ENCODE peak calls at places on chromosomes 1 and 21, in six cellular contexts. One of them, this sample, is unnamed.

GRCh38 chr1:44652445-44653106 is 21.7 kb downstream of the TMEM53 start:
- DNase-seq in amniotic stem cell: peak; percentile 40
- DNase-seq in erythroblast: peak; percentile 88
- DNase-seq in stimulated activated naive CD8-positive, alpha-beta T cell treated with anti-CD3 and anti-CD28 coated beads, Interleukin-15, Interleukin-2, amounts not matched to agents 100 U/mL and 50 U/mL, for 24 hours: peak; percentile 83
- DNase-seq in iris pigment epithelial cell: peak; percentile 51
- DNase-seq in HFF-Myc: no peak
- DNase-seq in this sample: peak; percentile 87

GRCh38 chr1:197268012-197268411 is at the start of gene CRB1:
- DNase-seq in stimulated activated naive CD8-positive, alpha-beta T cell treated with anti-CD3 and anti-CD28 coated beads, Interleukin-15, Interleukin-2, amounts not matched to agents 100 U/mL and 50 U/mL, for 24 hours: no peak
- DNase-seq in erythroblast: no peak
- DNase-seq in iris pigment epithelial cell: no peak
- DNase-seq in HFF-Myc: no peak
- DNase-seq in amniotic stem cell: no peak
- DNase-seq in this sample: no peak

GRCh38 chr1:220928725-220929297 is 49.6 kb downstream of the HLX start:
- DNase-seq in iris pigment epithelial cell: peak; percentile 6
- DNase-seq in HFF-Myc: no peak
- DNase-seq in stimulated activated naive CD8-positive, alpha-beta T cell treated with anti-CD3 and anti-CD28 coated beads, Interleukin-15, Interleukin-2, amounts not matched to agents 100 U/mL and 50 U/mL, for 24 hours: no peak
- DNase-seq in erythroblast: no peak
- DNase-seq in amniotic stem cell: no peak
- DNase-seq in this sample: peak; percentile 33

GRCh38 chr1:3114846-3115245 is 45.8 kb downstream of the PRDM16 start:
- DNase-seq in stimulated activated naive CD8-positive, alpha-beta T cell treated with anti-CD3 and anti-CD28 coated beads, Interleukin-15, Interleukin-2, amounts not matched to agents 100 U/mL and 50 U/mL, for 24 hours: no peak
- DNase-seq in amniotic stem cell: no peak
- DNase-seq in iris pigment epithelial cell: no peak
- DNase-seq in HFF-Myc: no peak
- DNase-seq in erythroblast: no peak
- DNase-seq in this sample: no peak

GRCh38 chr1:92118826-92119225 is 38.7 kb downstream of the BTBD8 start:
- DNase-seq in HFF-Myc: no peak
- DNase-seq in stimulated activated naive CD8-positive, alpha-beta T cell treated with anti-CD3 and anti-CD28 coated beads, Interleukin-15, Interleukin-2, amounts not matched to agents 100 U/mL and 50 U/mL, for 24 hours: no peak
- DNase-seq in iris pigment epithelial cell: peak; percentile 43
- DNase-seq in erythroblast: no peak
- DNase-seq in amniotic stem cell: no peak
- DNase-seq in this sample: peak; percentile 18

GRCh38 chr1:172779501-172779900 is 120.6 kb downstream of the FASLG start:
- DNase-seq in HFF-Myc: no peak
- DNase-seq in stimulated activated naive CD8-positive, alpha-beta T cell treated with anti-CD3 and anti-CD28 coated beads, Interleukin-15, Interleukin-2, amounts not matched to agents 100 U/mL and 50 U/mL, for 24 hours: no peak
- DNase-seq in erythroblast: no peak
- DNase-seq in iris pigment epithelial cell: no peak
- DNase-seq in amniotic stem cell: no peak
- DNase-seq in this sample: peak; percentile 16

GRCh38 chr1:168708698-168709406 is 20.2 kb downstream of the DPT start:
- DNase-seq in stimulated activated naive CD8-positive, alpha-beta T cell treated with anti-CD3 and anti-CD28 coated beads, Interleukin-15, Interleukin-2, amounts not matched to agents 100 U/mL and 50 U/mL, for 24 hours: no peak
- DNase-seq in iris pigment epithelial cell: no peak
- DNase-seq in erythroblast: no peak
- DNase-seq in amniotic stem cell: no peak
- DNase-seq in HFF-Myc: no peak
- DNase-seq in this sample: no peak

GRCh38 chr1:108734176-108734865 is 12.2 kb upstream of the STXBP3 start:
- DNase-seq in amniotic stem cell: no peak
- DNase-seq in erythroblast: no peak
- DNase-seq in stimulated activated naive CD8-positive, alpha-beta T cell treated with anti-CD3 and anti-CD28 coated beads, Interleukin-15, Interleukin-2, amounts not matched to agents 100 U/mL and 50 U/mL, for 24 hours: no peak
- DNase-seq in iris pigment epithelial cell: no peak
- DNase-seq in HFF-Myc: no peak
- DNase-seq in this sample: no peak

GRCh38 chr1:151511636-151512215 is 539 bp downstream of the CGN start:
- DNase-seq in stimulated activated naive CD8-positive, alpha-beta T cell treated with anti-CD3 and anti-CD28 coated beads, Interleukin-15, Interleukin-2, amounts not matched to agents 100 U/mL and 50 U/mL, for 24 hours: peak; percentile 39
- DNase-seq in erythroblast: peak; percentile 51
- DNase-seq in HFF-Myc: no peak
- DNase-seq in amniotic stem cell: no peak
- DNase-seq in iris pigment epithelial cell: no peak
- DNase-seq in this sample: peak; percentile 34

GRCh38 chr1:11740258-11741192 is 4.6 kb downstream of the AGTRAP start:
- DNase-seq in HFF-Myc: no peak
- DNase-seq in erythroblast: peak; percentile 19
- DNase-seq in amniotic stem cell: no peak
- DNase-seq in stimulated activated naive CD8-positive, alpha-beta T cell treated with anti-CD3 and anti-CD28 coated beads, Interleukin-15, Interleukin-2, amounts not matched to agents 100 U/mL and 50 U/mL, for 24 hours: peak; percentile 29
- DNase-seq in iris pigment epithelial cell: no peak
- DNase-seq in this sample: peak; percentile 67

GRCh38 chr21:31248598-31248997 is 95.5 kb downstream of the TIAM1 start:
- DNase-seq in HFF-Myc: no peak
- DNase-seq in stimulated activated naive CD8-positive, alpha-beta T cell treated with anti-CD3 and anti-CD28 coated beads, Interleukin-15, Interleukin-2, amounts not matched to agents 100 U/mL and 50 U/mL, for 24 hours: no peak
- DNase-seq in erythroblast: no peak
- DNase-seq in amniotic stem cell: no peak
- DNase-seq in iris pigment epithelial cell: peak; percentile 73
- DNase-seq in this sample: no peak

GRCh38 chr1:234322979-234323378 is 50.3 kb upstream of the COA6 start:
- DNase-seq in HFF-Myc: no peak
- DNase-seq in iris pigment epithelial cell: peak; percentile 62
- DNase-seq in amniotic stem cell: no peak
- DNase-seq in erythroblast: peak; percentile 79
- DNase-seq in stimulated activated naive CD8-positive, alpha-beta T cell treated with anti-CD3 and anti-CD28 coated beads, Interleukin-15, Interleukin-2, amounts not matched to agents 100 U/mL and 50 U/mL, for 24 hours: peak; percentile 61
- DNase-seq in this sample: peak; percentile 91

GRCh38 chr1:24338447-24338846 is 19.3 kb downstream of the GRHL3 start:
- DNase-seq in stimulated activated naive CD8-positive, alpha-beta T cell treated with anti-CD3 and anti-CD28 coated beads, Interleukin-15, Interleukin-2, amounts not matched to agents 100 U/mL and 50 U/mL, for 24 hours: no peak
- DNase-seq in iris pigment epithelial cell: no peak
- DNase-seq in erythroblast: no peak
- DNase-seq in amniotic stem cell: no peak
- DNase-seq in HFF-Myc: no peak
- DNase-seq in this sample: no peak

GRCh38 chr1:10665930-10666850 is 130.3 kb downstream of the CASZ1 start:
- DNase-seq in HFF-Myc: no peak
- DNase-seq in amniotic stem cell: no peak
- DNase-seq in stimulated activated naive CD8-positive, alpha-beta T cell treated with anti-CD3 and anti-CD28 coated beads, Interleukin-15, Interleukin-2, amounts not matched to agents 100 U/mL and 50 U/mL, for 24 hours: no peak
- DNase-seq in erythroblast: no peak
- DNase-seq in iris pigment epithelial cell: no peak
- DNase-seq in this sample: no peak

GRCh38 chr1:101474039-101474665 is 237.3 kb downstream of the S1PR1 start:
- DNase-seq in stimulated activated naive CD8-positive, alpha-beta T cell treated with anti-CD3 and anti-CD28 coated beads, Interleukin-15, Interleukin-2, amounts not matched to agents 100 U/mL and 50 U/mL, for 24 hours: no peak
- DNase-seq in HFF-Myc: peak; percentile 9
- DNase-seq in amniotic stem cell: no peak
- DNase-seq in erythroblast: peak; percentile 55
- DNase-seq in iris pigment epithelial cell: peak; percentile 27
- DNase-seq in this sample: peak; percentile 82

GRCh38 chr1:41807390-41807789 is 111.3 kb downstream of the HIVEP3 start:
- DNase-seq in iris pigment epithelial cell: no peak
- DNase-seq in HFF-Myc: no peak
- DNase-seq in stimulated activated naive CD8-positive, alpha-beta T cell treated with anti-CD3 and anti-CD28 coated beads, Interleukin-15, Interleukin-2, amounts not matched to agents 100 U/mL and 50 U/mL, for 24 hours: no peak
- DNase-seq in amniotic stem cell: no peak
- DNase-seq in erythroblast: no peak
- DNase-seq in this sample: no peak

GRCh38 chr1:116232989-116233514 is 121.9 kb downstream of the MAB21L3 start:
- DNase-seq in erythroblast: no peak
- DNase-seq in amniotic stem cell: no peak
- DNase-seq in HFF-Myc: no peak
- DNase-seq in stimulated activated naive CD8-positive, alpha-beta T cell treated with anti-CD3 and anti-CD28 coated beads, Interleukin-15, Interleukin-2, amounts not matched to agents 100 U/mL and 50 U/mL, for 24 hours: no peak
- DNase-seq in iris pigment epithelial cell: no peak
- DNase-seq in this sample: no peak